ENCODE peak calls at places on chromosomes 12 and 14, in seven cellular contexts. Y is GM23248, U is hepatocyte, O is HCT116, C is neural progenitor cell, P is GM23338, A is SK-N-SH. I is an unnamed sample.

GRCh38 chr12:26689281-26689841 is 143.6 kb downstream of the ITPR2 start:
- DNase-seq in Y (no peak), U (no peak), O (no peak), C (no peak), P (no peak), A (no peak), I (no peak)

GRCh38 chr12:93738199-93739058 is 61.3 kb downstream of the CRADD start:
- DNase-seq in Y (peak; percentile 24), U (no peak), O (no peak), C (no peak), P (no peak), A (no peak), I (no peak)

GRCh38 chr14:35279369-35279768 is 12.8 kb upstream of the PSMA6 start:
- DNase-seq in Y (no peak), U (no peak), O (no peak), C (no peak), P (no peak), A (no peak), I (no peak)

GRCh38 chr12:46185686-46186085 is 83.2 kb downstream of the SLC38A1 start:
- DNase-seq in Y (no peak), U (no peak), O (no peak), C (no peak), P (no peak), A (no peak), I (no peak)

GRCh38 chr12:39831587-39832315 is 212.1 kb upstream of the ABCD2 start:
- DNase-seq in Y (peak; percentile 5), U (peak; percentile 24), O (no peak), C (no peak), P (no peak), A (no peak), I (no peak)

GRCh38 chr12:2797721-2798418 is 3.1 kb downstream of the FKBP4 start:
- DNase-seq in Y (peak; percentile 22), U (no peak), O (no peak), C (no peak), P (no peak), A (no peak), I (no peak)

GRCh38 chr12:117718559-117718958 is 250.2 kb downstream of the KSR2 start:
- DNase-seq in Y (no peak), U (no peak), O (no peak), C (no peak), P (no peak), A (no peak), I (no peak)

GRCh38 chr14:67940894-67941455 is 121.4 kb downstream of the RAD51B start:
- DNase-seq in Y (peak; percentile 73), U (no peak), O (no peak), C (peak; percentile 44), P (peak; percentile 9), A (no peak), I (no peak)

GRCh38 chr14:106875503-106875902 is 1349.1 kb downstream of the TMEM121 start:
- DNase-seq in Y (no peak), U (no peak), O (no peak), C (no peak), P (no peak), A (no peak), I (peak; percentile 86)

GRCh38 chr14:62185078-62185477 is 422.9 kb downstream of the SNAPC1 start:
- DNase-seq in Y (no peak), U (no peak), O (no peak), C (no peak), P (no peak), A (no peak), I (no peak)

GRCh38 chr12:88036368-88036965 is 7.3 kb upstream of the C12orf50 start:
- DNase-seq in Y (peak; percentile 68), U (peak; percentile 13), O (no peak), C (no peak), P (no peak), A (no peak), I (peak; percentile 7)

GRCh38 chr12:56271031-56271430 is 4.3 kb downstream of the COQ10A start:
- DNase-seq in Y (peak; percentile 59), U (peak; percentile 34), O (no peak), C (peak; percentile 52), P (peak; percentile 61), A (no peak), I (peak; percentile 51)

GRCh38 chr14:102442241-102443211 is 67.0 kb downstream of the ANKRD9 start:
- DNase-seq in Y (peak; percentile 34), U (peak; percentile 71), O (no peak), C (no peak), P (no peak), A (no peak), I (no peak)
- TF ChIP-seq EZH2phosphoT487 in Y (no peak), U (no peak), O (no peak), C (no peak), P (no peak), A (no peak), I (no peak)

DNA sequence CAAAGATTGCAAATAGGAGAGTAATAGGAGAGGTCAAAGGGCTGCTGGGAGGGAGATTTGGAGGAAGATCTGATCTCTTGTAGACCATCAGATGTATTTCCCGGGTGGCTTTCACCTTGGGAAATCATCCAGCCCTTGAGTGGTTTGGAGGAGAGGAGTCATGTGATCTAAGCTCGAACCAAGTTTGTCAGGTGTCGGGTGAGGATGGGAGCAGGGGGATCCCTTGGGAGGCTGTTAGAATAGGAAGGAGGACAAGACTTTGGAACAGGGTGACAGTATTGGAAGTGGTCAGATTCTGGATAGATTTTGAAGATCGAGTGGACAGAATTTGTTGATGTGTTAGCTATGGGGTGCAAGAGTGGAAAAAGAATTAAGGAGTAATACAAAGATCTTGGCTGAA is 46.6 kb downstream of the C12orf75 start:
- DNase-seq in Y (no peak), U (no peak), O (no peak), C (no peak), P (no peak), A (no peak), I (no peak)
- H3K27ac ChIP-seq in Y (no peak overlapping the region), U (no peak overlapping the region), O (no peak overlapping the region), C (no peak overlapping the region), P (no peak overlapping the region), A (no peak overlapping the region), I (no peak overlapping the region)

DNA sequence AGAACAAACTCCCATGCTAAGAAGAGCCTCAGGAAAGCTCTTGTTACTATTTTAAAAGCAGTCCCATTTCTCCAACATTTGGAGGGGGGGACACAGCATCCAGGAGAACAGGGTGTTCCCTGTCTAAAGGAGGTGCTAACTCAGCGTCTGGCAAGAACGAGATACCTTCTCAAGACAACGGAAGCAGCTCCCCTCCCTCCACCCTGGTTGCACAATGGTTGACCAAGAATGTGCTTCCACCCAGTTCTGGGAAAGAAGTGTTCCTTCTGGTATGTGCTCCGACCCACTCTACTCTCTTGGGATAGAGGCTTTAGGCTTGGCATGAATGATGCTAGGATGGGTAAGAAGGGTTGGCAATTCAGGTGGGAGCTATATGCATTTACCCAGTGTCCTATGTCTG is 1.5 kb upstream of the KRT6A start:
- DNase-seq in Y (peak; percentile 82), U (peak; percentile 42), O (no peak), C (no peak), P (peak; percentile 16), A (no peak), I (no peak)
- TF ChIP-seq EZH2phosphoT487 in Y (no peak), U (no peak), O (no peak), C (no peak), P (no peak), A (no peak), I (no peak)

GRCh38 chr14:24092110-24092959 is 1.8 kb upstream of the PCK2 start:
- DNase-seq in Y (peak; percentile 20), U (peak; percentile 38), O (no peak), C (no peak), P (no peak), A (no peak), I (no peak)
- H3K27ac ChIP-seq in Y (no peak overlapping the region), U (peak overlapping the region; percentile 95), O (no peak overlapping the region), C (no peak overlapping the region), P (no peak overlapping the region), A (no peak overlapping the region), I (peak overlapping the region; percentile 75)

GRCh38 chr12:80277732-80278131 is 166.3 kb upstream of the PTPRQ start:
- DNase-seq in Y (no peak), U (no peak), O (no peak), C (no peak), P (no peak), A (no peak), I (no peak)
- TF ChIP-seq EZH2phosphoT487 in Y (no peak), U (no peak), O (no peak), C (no peak), P (no peak), A (no peak), I (no peak)

DNA sequence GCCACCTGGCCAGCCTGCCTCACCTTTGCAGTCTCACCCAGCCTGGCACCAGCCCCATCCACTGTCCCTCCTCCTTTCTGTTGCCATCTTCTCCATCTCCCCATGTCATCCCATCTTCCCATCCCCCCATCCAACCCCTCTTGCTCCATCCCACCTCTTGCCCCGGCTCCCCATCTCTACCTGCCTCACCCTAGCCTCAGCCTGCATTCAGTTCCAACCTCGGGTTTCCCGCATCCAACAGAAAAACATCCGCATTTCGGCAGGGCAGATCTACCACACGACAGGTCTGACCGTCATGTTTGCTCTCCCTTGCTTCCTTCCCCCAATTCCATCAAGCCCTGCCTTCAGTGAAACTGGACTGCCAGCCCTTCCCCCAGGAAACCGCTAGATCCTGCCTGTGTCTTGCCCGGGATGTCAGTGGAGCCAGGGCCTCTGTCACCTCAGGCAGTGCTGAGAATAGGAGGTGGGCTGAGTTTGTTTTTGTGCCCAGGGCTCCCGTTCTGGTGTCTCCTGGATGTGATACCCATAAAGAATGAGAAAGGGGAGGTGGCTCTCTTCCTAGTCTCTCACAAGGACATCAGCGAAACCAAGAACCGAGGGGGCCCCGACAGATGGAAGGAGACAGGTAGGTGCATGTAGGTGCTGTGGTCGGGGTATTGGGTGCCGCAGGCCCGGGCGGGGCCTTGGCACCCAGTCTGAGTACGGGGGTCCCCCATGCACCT is 2.5 kb downstream of the KCNH3 start:
- DNase-seq in Y (no peak), U (no peak), O (no peak), C (no peak), P (no peak), A (peak; percentile 35), I (no peak)
- H3K27ac ChIP-seq in Y (no peak overlapping the region), U (no peak overlapping the region), O (peak overlapping the region; percentile 83), C (no peak overlapping the region), P (no peak overlapping the region), A (no peak overlapping the region), I (no peak overlapping the region)

DNA sequence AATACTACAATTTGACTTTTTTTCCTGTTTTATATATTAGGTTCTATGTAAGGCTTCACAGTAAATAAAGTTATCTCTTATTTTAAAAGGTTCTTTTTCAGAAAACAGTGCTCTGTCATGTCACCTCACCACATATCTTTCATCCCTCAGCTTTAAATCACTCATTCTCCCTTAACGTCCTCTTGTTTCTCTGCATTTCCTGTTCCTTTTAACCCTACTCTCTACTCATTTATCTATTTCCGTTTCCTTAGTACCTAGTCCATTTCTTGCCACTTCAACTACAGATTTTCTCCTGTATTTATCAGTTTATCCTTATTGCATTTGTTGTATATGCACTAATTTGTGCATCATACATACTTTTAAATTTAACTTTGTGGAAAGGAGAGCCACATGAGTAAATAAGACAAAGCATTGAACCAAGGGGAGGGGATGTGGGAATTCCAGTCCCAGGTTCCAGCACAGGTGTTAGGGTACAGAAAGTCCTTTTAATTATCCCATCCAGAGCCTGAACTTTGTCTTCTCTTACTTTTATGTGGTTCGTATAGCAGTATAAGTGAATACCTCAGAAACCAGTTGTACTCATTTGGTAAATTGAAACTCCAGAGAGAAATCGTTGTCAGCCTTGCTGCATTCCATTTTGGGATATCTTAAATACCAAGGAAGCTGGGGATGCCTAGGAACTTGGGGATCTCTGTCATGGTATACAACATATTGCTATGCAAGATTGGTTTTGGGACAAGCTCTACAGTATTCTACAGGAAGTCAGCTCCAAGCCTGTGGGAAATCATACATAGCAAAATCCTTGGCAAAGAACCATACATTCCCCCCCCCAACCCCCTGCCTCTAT is 120.5 kb downstream of the DIP2B start:
- DNase-seq in Y (no peak), U (no peak), O (no peak), C (no peak), P (peak; percentile 54), A (no peak), I (peak; percentile 23)
- TF ChIP-seq EZH2phosphoT487 in Y (no peak), U (no peak), O (no peak), C (no peak), P (no peak), A (no peak), I (no peak)